ENCODE peak calls at places on chromosomes 13 and 19, in five cellular contexts. M is MCF 10A; T is NCI-H460; H is activated CD4-positive, CD25-positive, alpha-beta regulatory T cell; X is HuH-7.5. Z is an unnamed sample.

GRCh38 chr19:15399234-15399515 is 19.6 kb upstream of the AKAP8 start:
- DNase-seq in H (no peak), M (no peak), X (no peak), T (no peak), Z (no peak)

GRCh38 chr19:52492991-52493470 is 34.4 kb upstream of the ZNF808 start:
- DNase-seq in H (no peak), M (no peak), X (no peak), T (no peak), Z (peak)

GRCh38 chr19:35290381-35291135 is 1.4 kb upstream of the MAG start:
- DNase-seq in X (no peak), T (no peak), H (no peak), M (no peak), Z (peak)

GRCh38 chr19:31270897-31271568 is 78.2 kb downstream of the TSHZ3 start:
- DNase-seq in M (no peak), X (no peak), T (no peak), H (no peak), Z (no peak)

GRCh38 chr13:76316998-76317527 is 569.1 kb downstream of the KCTD12 start:
- DNase-seq in X (no peak), T (no peak), H (no peak), M (no peak), Z (no peak)

GRCh38 chr19:10112895-10113591 is 1.6 kb downstream of the P2RY11 start:
- DNase-seq in H (no peak), X (no peak), T (peak), M (peak), Z (peak)

GRCh38 chr13:27211771-27212364 is 39.5 kb upstream of the RPL21 start:
- DNase-seq in M (peak), H (no peak), T (no peak), X (no peak), Z (no peak)

GRCh38 chr19:23345838-23346237 is 49.4 kb downstream of the ZNF91 start:
- DNase-seq in T (no peak), X (no peak), H (no peak), M (no peak), Z (peak)

GRCh38 chr13:97659602-97660001 is 225.6 kb downstream of the RAP2A start:
- DNase-seq in H (no peak), M (no peak), X (no peak), T (no peak), Z (no peak)

GRCh38 chr19:39372047-39372802 is 18.7 kb downstream of the PAF1 start:
- DNase-seq in T (no peak), X (no peak), M (peak), H (no peak), Z (no peak)

GRCh38 chr13:98275711-98276171 is 98.7 kb upstream of the RNF113B start:
- DNase-seq in X (no peak), T (no peak), H (no peak), M (no peak), Z (no peak)

GRCh38 chr13:26539738-26540292 is 17.7 kb upstream of the WASF3 start:
- DNase-seq in M (no peak), X (no peak), H (no peak), T (no peak), Z (no peak)

GRCh38 chr13:113981201-113981605 is 7.3 kb upstream of the C13orf46 start:
- DNase-seq in H (no peak), T (no peak), X (no peak), M (peak), Z (no peak)

GRCh38 chr13:28492527-28493367 is 2.2 kb downstream of the FLT1 start:
- DNase-seq in T (no peak), X (no peak), H (no peak), M (no peak), Z (peak)

GRCh38 chr19:1265611-1266115 is 3.5 kb upstream of the CIRBP start:
- DNase-seq in M (no peak), T (no peak), X (no peak), H (peak), Z (no peak)

GRCh38 chr13:30805603-30806011 is 70.3 kb downstream of the ALOX5AP start:
- DNase-seq in H (no peak), T (no peak), M (no peak), X (no peak), Z (peak)

GRCh38 chr19:35136977-35137702 is 1.5 kb upstream of the FXYD1 start:
- DNase-seq in X (no peak), T (no peak), H (no peak), M (no peak), Z (no peak)

GRCh38 chr19:6761053-6761676 is 6.1 kb downstream of the SH2D3A start:
- DNase-seq in X (no peak), M (no peak), H (no peak), T (no peak), Z (peak)

GRCh38 chr13:21632196-21632595 is 28.2 kb upstream of the MICU2 start:
- DNase-seq in X (no peak), T (no peak), M (no peak), H (no peak), Z (no peak)

GRCh38 chr19:18620311-18620710 is 7.6 kb downstream of the TMEM59L start:
- DNase-seq in M (no peak), H (no peak), X (no peak), T (no peak), Z (no peak)

GRCh38 chr19:52094526-52094925 is 1.0 kb downstream of the ZNF841 start:
- DNase-seq in H (no peak), T (no peak), X (no peak), M (peak), Z (no peak)

GRCh38 chr13:19864339-19865309 is 1.2 kb upstream of the ZMYM5 start:
- DNase-seq in T (peak), H (peak), M (peak), X (peak), Z (peak)

GRCh38 chr13:111664060-111664459 is 343.6 kb downstream of the TEX29 start:
- DNase-seq in T (no peak), H (no peak), X (no peak), M (no peak), Z (no peak)

GRCh38 chr19:5497297-5497696 is 42.1 kb downstream of the ZNRF4 start:
- DNase-seq in X (no peak), M (no peak), T (no peak), H (no peak), Z (no peak)

GRCh38 chr19:34662919-34663318 is 14.0 kb downstream of the SCGB2B2 start:
- DNase-seq in M (peak), H (no peak), X (peak), T (peak), Z (peak)

GRCh38 chr13:79918620-79919019 is 422.3 kb downstream of the SPRY2 start:
- DNase-seq in T (no peak), M (no peak), H (no peak), X (no peak), Z (no peak)

GRCh38 chr13:29319451-29319850 is 276.0 kb downstream of the SLC7A1 start:
- DNase-seq in M (no peak), X (no peak), T (no peak), H (no peak), Z (peak)

GRCh38 chr13:59588717-59589067 is 575.0 kb downstream of the DIAPH3 start:
- DNase-seq in X (no peak), H (no peak), M (no peak), T (no peak), Z (no peak)

GRCh38 chr19:47122359-47123335 is 8.0 kb upstream of the SAE1 start:
- DNase-seq in X (no peak), T (no peak), H (no peak), M (peak), Z (no peak)

Z was measured in H7.